ENCODE peak calls at places on chromosomes 6 and 20, in ten cellular contexts. One of them, this sample, is unnamed. For H3K27me3, the result is how much of the 10 kb centered on the place peaks cover.

GRCh38 chr6:137058037-137058436 is 13.3 kb upstream of the IL20RA start:
- DNase-seq in suprapubic skin: no peak
- DNase-seq in ascending aorta: no peak
- DNase-seq in DND-41: no peak
- DNase-seq in left lung: no peak
- DNase-seq in body of pancreas: no peak
- DNase-seq in endothelial cell of umbilical vein: no peak
- DNase-seq in heart right ventricle: no peak
- DNase-seq in cardiac muscle cell: no peak
- DNase-seq in HL-60: no peak
- DNase-seq in this sample: no peak

GRCh38 chr20:3407426-3408250 is at the start of gene DNAAF9:
- DNase-seq in suprapubic skin: peak
- DNase-seq in ascending aorta: no peak
- DNase-seq in DND-41: peak
- DNase-seq in left lung: peak
- DNase-seq in body of pancreas: peak
- DNase-seq in endothelial cell of umbilical vein: peak
- DNase-seq in heart right ventricle: peak
- DNase-seq in cardiac muscle cell: peak
- DNase-seq in HL-60: peak
- DNase-seq in this sample: peak

GRCh38 chr20:62339647-62340062 is 27.5 kb downstream of the LAMA5 start:
- DNase-seq in suprapubic skin: no peak
- DNase-seq in ascending aorta: no peak
- DNase-seq in DND-41: no peak
- DNase-seq in left lung: no peak
- DNase-seq in body of pancreas: no peak
- DNase-seq in endothelial cell of umbilical vein: no peak
- DNase-seq in heart right ventricle: no peak
- DNase-seq in cardiac muscle cell: no peak
- DNase-seq in HL-60: peak
- DNase-seq in this sample: no peak

GRCh38 chr6:36418558-36418957 is 24.1 kb downstream of the PXT1 start:
- DNase-seq in suprapubic skin: no peak
- DNase-seq in ascending aorta: no peak
- DNase-seq in DND-41: no peak
- DNase-seq in left lung: no peak
- DNase-seq in body of pancreas: no peak
- DNase-seq in endothelial cell of umbilical vein: no peak
- DNase-seq in heart right ventricle: no peak
- DNase-seq in cardiac muscle cell: no peak
- DNase-seq in HL-60: no peak
- DNase-seq in this sample: no peak

GRCh38 chr6:9225441-9225871 is 790.1 kb upstream of the SLC35B3 start:
- DNase-seq in suprapubic skin: no peak
- DNase-seq in ascending aorta: no peak
- DNase-seq in DND-41: no peak
- DNase-seq in left lung: no peak
- DNase-seq in body of pancreas: no peak
- DNase-seq in endothelial cell of umbilical vein: no peak
- DNase-seq in heart right ventricle: no peak
- DNase-seq in cardiac muscle cell: no peak
- DNase-seq in HL-60: no peak
- DNase-seq in this sample: no peak

GRCh38 chr6:168417158-168417557 is 23.8 kb upstream of the SMOC2 start:
- DNase-seq in suprapubic skin: no peak
- DNase-seq in ascending aorta: no peak
- DNase-seq in DND-41: no peak
- DNase-seq in left lung: no peak
- DNase-seq in body of pancreas: no peak
- DNase-seq in endothelial cell of umbilical vein: no peak
- DNase-seq in heart right ventricle: no peak
- DNase-seq in cardiac muscle cell: no peak
- DNase-seq in HL-60: no peak
- DNase-seq in this sample: no peak

GRCh38 chr6:156780117-156780641 is 3.0 kb downstream of the ARID1B start:
- DNase-seq in suprapubic skin: no peak
- DNase-seq in ascending aorta: no peak
- DNase-seq in DND-41: peak
- DNase-seq in left lung: peak
- DNase-seq in body of pancreas: peak
- DNase-seq in endothelial cell of umbilical vein: peak
- DNase-seq in heart right ventricle: peak
- DNase-seq in cardiac muscle cell: peak
- DNase-seq in HL-60: peak
- DNase-seq in this sample: peak

GRCh38 chr6:24833711-24834386 is 35.1 kb upstream of the ARMH2 start:
- DNase-seq in suprapubic skin: no peak
- DNase-seq in ascending aorta: no peak
- DNase-seq in DND-41: no peak
- DNase-seq in left lung: no peak
- DNase-seq in body of pancreas: no peak
- DNase-seq in endothelial cell of umbilical vein: no peak
- DNase-seq in heart right ventricle: no peak
- DNase-seq in cardiac muscle cell: no peak
- DNase-seq in HL-60: no peak
- DNase-seq in this sample: no peak

GRCh38 chr6:34190504-34191122 is 44.7 kb upstream of the GRM4 start:
- DNase-seq in suprapubic skin: peak
- DNase-seq in ascending aorta: no peak
- DNase-seq in DND-41: no peak
- DNase-seq in left lung: no peak
- DNase-seq in body of pancreas: no peak
- DNase-seq in endothelial cell of umbilical vein: no peak
- DNase-seq in heart right ventricle: no peak
- DNase-seq in cardiac muscle cell: no peak
- DNase-seq in HL-60: no peak
- DNase-seq in this sample: no peak

DNA sequence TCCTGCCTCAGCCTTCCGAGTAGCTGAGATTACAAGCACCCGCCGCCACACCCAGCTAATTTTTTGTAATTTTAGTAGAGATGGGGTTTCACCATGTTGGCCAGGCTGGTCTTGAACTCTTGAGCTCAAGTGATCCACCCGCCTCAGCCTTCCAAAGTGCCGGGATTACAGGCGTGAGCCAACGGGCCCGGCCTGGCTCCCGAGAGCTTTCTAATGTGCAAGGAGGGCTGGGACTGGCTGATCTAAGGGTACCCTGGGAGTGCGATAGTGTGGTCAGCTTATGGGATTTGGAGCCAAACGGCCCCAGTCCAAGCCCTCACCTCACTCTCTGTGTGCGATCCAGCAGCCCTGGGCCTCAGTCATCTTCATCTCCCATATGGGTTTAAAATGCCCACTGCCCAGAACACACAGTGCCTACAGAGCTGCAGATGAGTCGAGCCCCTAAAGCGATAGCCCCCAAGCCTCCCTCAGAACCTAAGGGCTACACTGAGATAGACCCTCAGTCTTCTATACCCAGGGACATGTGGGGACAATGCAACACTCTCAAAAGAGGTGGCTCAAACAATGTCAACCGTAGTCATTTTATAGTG is 50.2 kb downstream of the SSR1 start:
- DNase-seq in suprapubic skin: no peak
- DNase-seq in ascending aorta: no peak
- DNase-seq in DND-41: no peak
- DNase-seq in left lung: peak
- DNase-seq in body of pancreas: peak
- DNase-seq in endothelial cell of umbilical vein: no peak
- DNase-seq in heart right ventricle: no peak
- DNase-seq in cardiac muscle cell: no peak
- DNase-seq in HL-60: no peak
- DNase-seq in this sample: no peak
- H3K27ac ChIP-seq in suprapubic skin: no peak
- H3K27ac ChIP-seq in ascending aorta: no peak
- H3K27ac ChIP-seq in DND-41: no peak
- H3K27ac ChIP-seq in left lung: no peak
- H3K27ac ChIP-seq in body of pancreas: no peak
- H3K27ac ChIP-seq in endothelial cell of umbilical vein: no peak
- H3K27ac ChIP-seq in heart right ventricle: no peak
- H3K27ac ChIP-seq in cardiac muscle cell: no peak
- H3K27ac ChIP-seq in HL-60: no peak
- H3K27ac ChIP-seq in this sample: no peak

DNA sequence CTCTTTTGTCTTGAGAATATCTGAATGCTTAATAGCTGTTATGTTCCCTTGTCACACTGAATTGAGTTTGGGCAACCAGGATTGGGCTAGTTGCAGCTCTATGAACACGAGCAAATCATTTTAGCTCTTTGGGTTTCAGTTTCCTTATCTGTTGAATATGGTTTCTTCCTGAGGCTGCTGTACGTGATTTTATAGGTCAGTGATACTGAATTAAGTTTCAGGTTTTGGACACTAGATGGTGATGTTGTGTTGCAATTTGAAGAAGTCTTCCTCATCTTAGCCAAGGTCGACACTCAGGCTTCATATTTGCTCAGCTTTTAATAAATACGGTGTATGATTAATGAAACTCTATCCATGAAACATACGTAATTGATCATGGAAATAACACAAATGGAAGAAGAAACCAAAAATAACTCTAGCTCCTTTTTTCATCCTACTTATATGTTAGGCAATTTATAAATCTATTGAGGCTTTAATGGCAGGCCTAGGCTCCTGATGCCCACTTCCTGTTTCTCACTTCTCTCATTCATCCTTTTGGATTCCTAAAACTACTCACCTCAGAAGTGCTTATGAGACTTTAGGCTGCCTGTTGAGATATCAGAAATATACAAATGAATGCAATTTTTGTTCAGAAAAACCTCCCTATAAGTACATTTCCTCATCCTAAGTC is 354.1 kb upstream of the MAP3K7 start:
- DNase-seq in suprapubic skin: no peak
- DNase-seq in ascending aorta: no peak
- DNase-seq in DND-41: no peak
- DNase-seq in left lung: no peak
- DNase-seq in body of pancreas: no peak
- DNase-seq in endothelial cell of umbilical vein: peak
- DNase-seq in heart right ventricle: no peak
- DNase-seq in cardiac muscle cell: peak
- DNase-seq in HL-60: peak
- DNase-seq in this sample: no peak
- H3K27me3 ChIP-seq in suprapubic skin: under half
- H3K27me3 ChIP-seq in ascending aorta: under half
- H3K27me3 ChIP-seq in DND-41: under half
- H3K27me3 ChIP-seq in left lung: under half
- H3K27me3 ChIP-seq in body of pancreas: under half
- H3K27me3 ChIP-seq in endothelial cell of umbilical vein: under half
- H3K27me3 ChIP-seq in heart right ventricle: under half
- H3K27me3 ChIP-seq in cardiac muscle cell: under half
- H3K27me3 ChIP-seq in HL-60: under half
- H3K27me3 ChIP-seq in this sample: under half

GRCh38 chr20:48791014-48791413 is 36.8 kb downstream of the PREX1 start:
- DNase-seq in suprapubic skin: no peak
- DNase-seq in ascending aorta: no peak
- DNase-seq in DND-41: no peak
- DNase-seq in left lung: no peak
- DNase-seq in body of pancreas: peak
- DNase-seq in endothelial cell of umbilical vein: peak
- DNase-seq in heart right ventricle: no peak
- DNase-seq in cardiac muscle cell: no peak
- DNase-seq in HL-60: no peak
- DNase-seq in this sample: no peak
- TF ChIP-seq CTCF in suprapubic skin: no peak
- TF ChIP-seq CTCF in ascending aorta: no peak
- TF ChIP-seq CTCF in DND-41: peak
- TF ChIP-seq CTCF in left lung: no peak
- TF ChIP-seq CTCF in body of pancreas: no peak
- TF ChIP-seq CTCF in endothelial cell of umbilical vein: no peak
- TF ChIP-seq CTCF in heart right ventricle: peak
- TF ChIP-seq CTCF in cardiac muscle cell: no peak
- TF ChIP-seq CTCF in HL-60: no peak
- TF ChIP-seq CTCF in this sample: no peak

GRCh38 chr6:79374308-79374707 is 139.8 kb upstream of the HMGN3 start:
- DNase-seq in suprapubic skin: no peak
- DNase-seq in ascending aorta: no peak
- DNase-seq in DND-41: no peak
- DNase-seq in left lung: no peak
- DNase-seq in body of pancreas: no peak
- DNase-seq in endothelial cell of umbilical vein: no peak
- DNase-seq in heart right ventricle: no peak
- DNase-seq in cardiac muscle cell: no peak
- DNase-seq in HL-60: no peak
- DNase-seq in this sample: no peak

GRCh38 chr6:79375635-79376425 is 141.3 kb upstream of the HMGN3 start:
- DNase-seq in suprapubic skin: no peak
- DNase-seq in ascending aorta: no peak
- DNase-seq in DND-41: no peak
- DNase-seq in left lung: no peak
- DNase-seq in body of pancreas: no peak
- DNase-seq in endothelial cell of umbilical vein: peak
- DNase-seq in heart right ventricle: no peak
- DNase-seq in cardiac muscle cell: no peak
- DNase-seq in HL-60: no peak
- DNase-seq in this sample: no peak

GRCh38 chr6:79377047-79377446 is 142.6 kb upstream of the HMGN3 start:
- DNase-seq in suprapubic skin: no peak
- DNase-seq in ascending aorta: no peak
- DNase-seq in DND-41: no peak
- DNase-seq in left lung: no peak
- DNase-seq in body of pancreas: no peak
- DNase-seq in endothelial cell of umbilical vein: peak
- DNase-seq in heart right ventricle: no peak
- DNase-seq in cardiac muscle cell: no peak
- DNase-seq in HL-60: no peak
- DNase-seq in this sample: no peak

GRCh38 chr6:79377830-79378460 is 143.5 kb upstream of the HMGN3 start:
- DNase-seq in suprapubic skin: no peak
- DNase-seq in ascending aorta: no peak
- DNase-seq in DND-41: no peak
- DNase-seq in left lung: no peak
- DNase-seq in body of pancreas: no peak
- DNase-seq in endothelial cell of umbilical vein: peak
- DNase-seq in heart right ventricle: no peak
- DNase-seq in cardiac muscle cell: no peak
- DNase-seq in HL-60: no peak
- DNase-seq in this sample: no peak

GRCh38 chr6:79378957-79379356 is 144.5 kb upstream of the HMGN3 start:
- DNase-seq in suprapubic skin: no peak
- DNase-seq in ascending aorta: no peak
- DNase-seq in DND-41: no peak
- DNase-seq in left lung: no peak
- DNase-seq in body of pancreas: no peak
- DNase-seq in endothelial cell of umbilical vein: no peak
- DNase-seq in heart right ventricle: no peak
- DNase-seq in cardiac muscle cell: no peak
- DNase-seq in HL-60: no peak
- DNase-seq in this sample: no peak
- H3K27ac ChIP-seq in suprapubic skin: no peak
- H3K27ac ChIP-seq in ascending aorta: no peak
- H3K27ac ChIP-seq in DND-41: no peak
- H3K27ac ChIP-seq in left lung: no peak
- H3K27ac ChIP-seq in body of pancreas: no peak
- H3K27ac ChIP-seq in endothelial cell of umbilical vein: no peak
- H3K27ac ChIP-seq in heart right ventricle: no peak
- H3K27ac ChIP-seq in cardiac muscle cell: no peak
- H3K27ac ChIP-seq in HL-60: no peak
- H3K27ac ChIP-seq in this sample: no peak

DNA sequence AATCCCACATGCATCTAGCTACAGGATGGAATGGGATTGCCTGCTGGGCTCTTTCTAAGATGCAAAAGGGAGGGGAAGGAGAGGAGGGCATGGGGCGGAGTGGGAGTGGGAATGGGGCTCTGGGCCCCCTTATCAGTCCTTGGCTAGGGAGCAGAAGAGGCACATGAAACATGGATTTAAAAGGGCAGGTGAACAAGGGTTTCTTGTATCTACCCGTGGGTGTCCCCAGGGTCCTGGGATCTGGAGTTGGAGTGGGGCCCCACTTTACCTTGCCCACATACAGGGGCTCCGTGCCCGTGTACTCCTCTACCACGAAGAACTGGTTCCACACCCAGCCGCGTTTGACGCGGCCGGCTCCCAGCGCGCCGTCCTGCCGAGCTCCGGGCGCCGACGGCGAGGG is 57.5 kb downstream of the CDH22 start:
- DNase-seq in suprapubic skin: no peak
- DNase-seq in ascending aorta: no peak
- DNase-seq in DND-41: no peak
- DNase-seq in left lung: no peak
- DNase-seq in body of pancreas: no peak
- DNase-seq in endothelial cell of umbilical vein: no peak
- DNase-seq in heart right ventricle: no peak
- DNase-seq in cardiac muscle cell: no peak
- DNase-seq in HL-60: no peak
- DNase-seq in this sample: no peak
- H3K27me3 ChIP-seq in suprapubic skin: half or more
- H3K27me3 ChIP-seq in ascending aorta: under half
- H3K27me3 ChIP-seq in DND-41: under half
- H3K27me3 ChIP-seq in left lung: half or more
- H3K27me3 ChIP-seq in body of pancreas: under half
- H3K27me3 ChIP-seq in endothelial cell of umbilical vein: under half
- H3K27me3 ChIP-seq in heart right ventricle: half or more
- H3K27me3 ChIP-seq in cardiac muscle cell: half or more
- H3K27me3 ChIP-seq in HL-60: under half
- H3K27me3 ChIP-seq in this sample: half or more